ENCODE peak calls at places on chromosomes 6 and 20, in six cellular contexts. C, E, L, A, P and U are unnamed samples.

GRCh38 chr6:116450185-116450710 is 10.9 kb upstream of the CALHM6 start:
- DNase-seq in C (no peak), E (no peak), L (no peak), A (no peak), P (no peak), U (no peak)

GRCh38 chr6:14728396-14729024 is 517.4 kb upstream of the JARID2 start:
- DNase-seq in C (no peak), E (no peak), L (no peak), A (no peak), P (no peak), U (peak)

GRCh38 chr6:68559716-68560115 is 75.4 kb upstream of the ADGRB3 start:
- DNase-seq in C (no peak), E (no peak), L (no peak), A (no peak), P (no peak), U (no peak)

GRCh38 chr6:136463796-136464542 is 86.3 kb downstream of the MAP7 start:
- DNase-seq in C (no peak), E (no peak), L (no peak), A (no peak), P (no peak), U (no peak)

GRCh38 chr20:59787186-59787890 is 146.1 kb downstream of the SYCP2 start:
- DNase-seq in C (no peak), E (no peak), L (no peak), A (no peak), P (no peak), U (no peak)

GRCh38 chr20:4720121-4720976 is 1.4 kb upstream of the PRND start:
- DNase-seq in C (peak), E (peak), L (no peak), A (peak), P (peak), U (peak)

GRCh38 chr6:51352506-51353029 is 533.9 kb downstream of the TFAP2B start:
- DNase-seq in C (no peak), E (no peak), L (no peak), A (no peak), P (no peak), U (no peak)

GRCh38 chr6:42418739-42419138 is 33.0 kb downstream of the TRERF1 start:
- DNase-seq in C (no peak), E (no peak), L (no peak), A (no peak), P (no peak), U (no peak)

GRCh38 chr6:125791151-125791819 is 525 bp downstream of the NCOA7 start:
- DNase-seq in C (no peak), E (peak), L (no peak), A (peak), P (no peak), U (peak)

GRCh38 chr6:18792832-18793231 is 405.7 kb downstream of the RNF144B start:
- DNase-seq in C (no peak), E (no peak), L (no peak), A (no peak), P (no peak), U (no peak)

GRCh38 chr6:9266741-9267140 is 831.4 kb upstream of the SLC35B3 start:
- DNase-seq in C (no peak), E (no peak), L (no peak), A (no peak), P (no peak), U (no peak)

GRCh38 chr6:149246691-149247384 is 70.7 kb upstream of the TAB2 start:
- DNase-seq in C (no peak), E (peak), L (peak), A (no peak), P (no peak), U (no peak)

GRCh38 chr6:148508401-148509151 is 165.9 kb downstream of the SASH1 start:
- DNase-seq in C (no peak), E (no peak), L (no peak), A (no peak), P (no peak), U (no peak)

GRCh38 chr6:140977425-140977824 is 1155.3 kb upstream of the GJE1 start:
- DNase-seq in C (no peak), E (no peak), L (no peak), A (no peak), P (no peak), U (no peak)

GRCh38 chr6:55108469-55109130 is 65.7 kb upstream of the HCRTR2 start:
- DNase-seq in C (no peak), E (no peak), L (no peak), A (no peak), P (no peak), U (no peak)

GRCh38 chr6:136486357-136486756 is 63.9 kb downstream of the MAP7 start:
- DNase-seq in C (no peak), E (no peak), L (no peak), A (no peak), P (no peak), U (no peak)

GRCh38 chr6:41174610-41175009 is 11.7 kb upstream of the TREM2 start:
- DNase-seq in C (no peak), E (no peak), L (no peak), A (no peak), P (no peak), U (no peak)

GRCh38 chr6:71321344-71321743 is 32.7 kb downstream of the OGFRL1 start:
- DNase-seq in C (no peak), E (no peak), L (no peak), A (no peak), P (no peak), U (no peak)

GRCh38 chr20:37234254-37234581 is 27.4 kb downstream of the GHRH start:
- DNase-seq in C (no peak), E (no peak), L (no peak), A (no peak), P (no peak), U (no peak)

GRCh38 chr20:63703976-63704748 is 3.6 kb downstream of the ARFRP1 start:
- DNase-seq in C (no peak), E (no peak), L (peak), A (no peak), P (no peak), U (no peak)

GRCh38 chr20:63702036-63702665 is 5.6 kb downstream of the ARFRP1 start:
- DNase-seq in C (no peak), E (no peak), L (peak), A (no peak), P (no peak), U (peak)

GRCh38 chr20:63701329-63702035 is 5.0 kb downstream of the TNFRSF6B start:
- DNase-seq in C (no peak), E (no peak), L (peak), A (no peak), P (no peak), U (no peak)

GRCh38 chr20:63703471-63703975 is 4.3 kb downstream of the ARFRP1 start:
- DNase-seq in C (no peak), E (no peak), L (peak), A (no peak), P (no peak), U (no peak)

DNA sequence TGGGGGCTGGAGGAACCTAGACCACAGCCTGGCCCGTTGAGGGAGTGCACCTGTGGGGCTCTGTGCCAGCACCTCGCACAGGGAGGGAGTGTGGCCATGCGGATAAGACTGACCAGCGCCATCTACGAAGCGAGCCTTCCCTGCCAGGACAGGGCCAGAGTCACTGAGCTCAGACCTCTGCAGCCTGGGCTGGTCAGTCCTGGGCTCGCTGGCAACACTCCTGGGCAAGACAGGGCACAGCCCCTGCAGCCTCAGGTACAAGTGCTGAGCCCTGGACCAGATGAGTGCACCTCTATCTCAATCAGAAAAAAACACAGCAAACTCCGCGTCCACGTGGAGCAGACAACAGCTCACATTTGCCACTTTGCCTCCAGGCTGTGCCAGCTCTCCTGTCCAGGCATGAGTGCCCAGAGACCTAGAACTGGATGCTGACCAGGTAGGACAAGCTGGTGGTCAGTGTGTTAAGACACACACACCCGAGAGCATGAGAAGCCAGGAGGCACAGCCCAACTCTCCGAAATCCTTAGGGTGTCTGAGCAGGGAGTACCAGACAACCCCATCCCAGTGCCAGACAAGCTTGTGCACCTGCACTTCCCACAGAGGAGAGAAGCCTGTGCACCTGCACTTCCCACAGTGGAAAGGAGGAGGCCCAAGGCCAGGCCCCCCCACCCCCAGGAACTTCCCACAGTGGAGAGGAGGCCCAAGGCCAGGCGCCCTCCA is 4.9 kb downstream of the ARFRP1 start:
- DNase-seq in C (no peak), E (no peak), L (peak), A (no peak), P (no peak), U (peak)
- TF ChIP-seq POLR2A in C (no peak), E (no peak), L (no peak), A (no peak), P (no peak), U (no peak)

GRCh38 chr20:35568645-35569044 is 26.8 kb downstream of the ERGIC3 start:
- DNase-seq in C (no peak), E (no peak), L (no peak), A (peak), P (peak), U (no peak)
- TF ChIP-seq CTCF in C (no peak), E (peak), L (no peak), A (peak), P (peak), U (no peak)

GRCh38 chr6:88388589-88388988 is 222.4 kb upstream of the CNR1 start:
- DNase-seq in C (no peak), E (no peak), L (no peak), A (no peak), P (no peak), U (no peak)
- TF ChIP-seq POLR2A in C (no peak), E (no peak), L (no peak), A (no peak), P (no peak), U (no peak)

GRCh38 chr6:112268011-112268410 is 13.6 kb upstream of the LAMA4 start:
- DNase-seq in C (no peak), E (no peak), L (no peak), A (no peak), P (no peak), U (no peak)

GRCh38 chr6:112268628-112269027 is 14.3 kb upstream of the LAMA4 start:
- DNase-seq in C (no peak), E (no peak), L (no peak), A (no peak), P (no peak), U (no peak)

GRCh38 chr6:112270756-112271155 is 16.4 kb upstream of the LAMA4 start:
- DNase-seq in C (no peak), E (no peak), L (no peak), A (no peak), P (no peak), U (no peak)

GRCh38 chr6:112269979-112270378 is 15.6 kb upstream of the LAMA4 start:
- DNase-seq in C (no peak), E (no peak), L (no peak), A (no peak), P (no peak), U (no peak)

GRCh38 chr6:112269165-112269564 is 14.8 kb upstream of the LAMA4 start:
- DNase-seq in C (no peak), E (no peak), L (no peak), A (no peak), P (no peak), U (no peak)
- TF ChIP-seq CTCF in C (no peak), E (no peak), L (no peak), A (peak), P (peak), U (no peak)